ENCODE peak calls at places on chromosomes 16 and 17, in seven cellular contexts. One of them, this sample, is unnamed.

GRCh38 chr16:52540910-52541309 is 6.0 kb downstream of the TOX3 start:
- DNase-seq in HEK293T: no peak
- DNase-seq in LNCaP clone FGC: no peak
- DNase-seq in kidney tubule cell: no peak
- DNase-seq in endothelial cell: no peak
- DNase-seq in hepatic stellate cell: no peak
- DNase-seq in esophagus squamous epithelium: no peak
- DNase-seq in this sample: no peak

GRCh38 chr17:17314501-17315071 is 11.4 kb downstream of the NT5M start:
- DNase-seq in HEK293T: no peak
- DNase-seq in LNCaP clone FGC: no peak
- DNase-seq in kidney tubule cell: no peak
- DNase-seq in endothelial cell: no peak
- DNase-seq in hepatic stellate cell: no peak
- DNase-seq in esophagus squamous epithelium: no peak
- DNase-seq in this sample: no peak

GRCh38 chr16:50247123-50247905 is 19.0 kb upstream of the ADCY7 start:
- DNase-seq in HEK293T: no peak
- DNase-seq in LNCaP clone FGC: no peak
- DNase-seq in kidney tubule cell: no peak
- DNase-seq in endothelial cell: no peak
- DNase-seq in hepatic stellate cell: no peak
- DNase-seq in esophagus squamous epithelium: no peak
- DNase-seq in this sample: no peak

GRCh38 chr16:84885024-84885910 is 65.5 kb downstream of the CRISPLD2 start:
- DNase-seq in HEK293T: no peak
- DNase-seq in LNCaP clone FGC: no peak
- DNase-seq in kidney tubule cell: no peak
- DNase-seq in endothelial cell: no peak
- DNase-seq in hepatic stellate cell: no peak
- DNase-seq in esophagus squamous epithelium: no peak
- DNase-seq in this sample: no peak

GRCh38 chr17:57114085-57114673 is 29.1 kb downstream of the AKAP1 start:
- DNase-seq in HEK293T: peak
- DNase-seq in LNCaP clone FGC: no peak
- DNase-seq in kidney tubule cell: peak
- DNase-seq in endothelial cell: peak
- DNase-seq in hepatic stellate cell: peak
- DNase-seq in esophagus squamous epithelium: no peak
- DNase-seq in this sample: peak

GRCh38 chr17:63974594-63975192 is 2.0 kb upstream of the SCN4A start:
- DNase-seq in HEK293T: no peak
- DNase-seq in LNCaP clone FGC: no peak
- DNase-seq in kidney tubule cell: peak
- DNase-seq in endothelial cell: no peak
- DNase-seq in hepatic stellate cell: peak
- DNase-seq in esophagus squamous epithelium: no peak
- DNase-seq in this sample: no peak

GRCh38 chr16:10388987-10389386 is 3.1 kb downstream of the ATF7IP2 start:
- DNase-seq in HEK293T: no peak
- DNase-seq in LNCaP clone FGC: no peak
- DNase-seq in kidney tubule cell: no peak
- DNase-seq in endothelial cell: no peak
- DNase-seq in hepatic stellate cell: no peak
- DNase-seq in esophagus squamous epithelium: no peak
- DNase-seq in this sample: peak

GRCh38 chr17:4313482-4314114 is 49.8 kb upstream of the ANKFY1 start:
- DNase-seq in HEK293T: no peak
- DNase-seq in LNCaP clone FGC: no peak
- DNase-seq in kidney tubule cell: no peak
- DNase-seq in endothelial cell: no peak
- DNase-seq in hepatic stellate cell: no peak
- DNase-seq in esophagus squamous epithelium: no peak
- DNase-seq in this sample: no peak

GRCh38 chr17:19024101-19025078 is 19.8 kb upstream of the FAM83G start:
- DNase-seq in HEK293T: no peak
- DNase-seq in LNCaP clone FGC: no peak
- DNase-seq in kidney tubule cell: peak
- DNase-seq in endothelial cell: no peak
- DNase-seq in hepatic stellate cell: no peak
- DNase-seq in esophagus squamous epithelium: no peak
- DNase-seq in this sample: no peak

GRCh38 chr16:11393366-11393765 is 48.1 kb downstream of the RMI2 start:
- DNase-seq in HEK293T: no peak
- DNase-seq in LNCaP clone FGC: no peak
- DNase-seq in kidney tubule cell: no peak
- DNase-seq in endothelial cell: no peak
- DNase-seq in hepatic stellate cell: no peak
- DNase-seq in esophagus squamous epithelium: no peak
- DNase-seq in this sample: no peak

GRCh38 chr16:71504901-71505300 is 15.8 kb upstream of the ZNF19 start:
- DNase-seq in HEK293T: no peak
- DNase-seq in LNCaP clone FGC: no peak
- DNase-seq in kidney tubule cell: no peak
- DNase-seq in endothelial cell: no peak
- DNase-seq in hepatic stellate cell: no peak
- DNase-seq in esophagus squamous epithelium: no peak
- DNase-seq in this sample: no peak

GRCh38 chr16:75257886-75258806 is 6.7 kb upstream of the BCAR1 start:
- DNase-seq in HEK293T: no peak
- DNase-seq in LNCaP clone FGC: no peak
- DNase-seq in kidney tubule cell: no peak
- DNase-seq in endothelial cell: no peak
- DNase-seq in hepatic stellate cell: no peak
- DNase-seq in esophagus squamous epithelium: no peak
- DNase-seq in this sample: no peak

GRCh38 chr17:2954898-2955445 is 108.4 kb downstream of the OR1D5 start:
- DNase-seq in HEK293T: no peak
- DNase-seq in LNCaP clone FGC: no peak
- DNase-seq in kidney tubule cell: peak
- DNase-seq in endothelial cell: no peak
- DNase-seq in hepatic stellate cell: peak
- DNase-seq in esophagus squamous epithelium: no peak
- DNase-seq in this sample: no peak

GRCh38 chr16:22189473-22190168 is 16.5 kb upstream of the EEF2K start:
- DNase-seq in HEK293T: no peak
- DNase-seq in LNCaP clone FGC: peak
- DNase-seq in kidney tubule cell: peak
- DNase-seq in endothelial cell: peak
- DNase-seq in hepatic stellate cell: no peak
- DNase-seq in esophagus squamous epithelium: peak
- DNase-seq in this sample: peak

GRCh38 chr16:57045694-57046381 is 46.5 kb upstream of the CPNE2 start:
- DNase-seq in HEK293T: peak
- DNase-seq in LNCaP clone FGC: no peak
- DNase-seq in kidney tubule cell: peak
- DNase-seq in endothelial cell: peak
- DNase-seq in hepatic stellate cell: peak
- DNase-seq in esophagus squamous epithelium: peak
- DNase-seq in this sample: peak

GRCh38 chr16:15961060-15961511 is 11.7 kb downstream of the ABCC1 start:
- DNase-seq in HEK293T: no peak
- DNase-seq in LNCaP clone FGC: no peak
- DNase-seq in kidney tubule cell: no peak
- DNase-seq in endothelial cell: no peak
- DNase-seq in hepatic stellate cell: no peak
- DNase-seq in esophagus squamous epithelium: no peak
- DNase-seq in this sample: no peak

GRCh38 chr16:66911801-66912200 is 6.9 kb downstream of the CDH16 start:
- DNase-seq in HEK293T: no peak
- DNase-seq in LNCaP clone FGC: no peak
- DNase-seq in kidney tubule cell: no peak
- DNase-seq in endothelial cell: no peak
- DNase-seq in hepatic stellate cell: no peak
- DNase-seq in esophagus squamous epithelium: no peak
- DNase-seq in this sample: no peak